ENCODE peak calls at places on chromosomes 12 and 14, in five cellular contexts. One of them, this sample, is unnamed. For H3K4me1 and H3K9me3, the result is how much of the 10 kb centered on the place peaks cover.

GRCh38 chr12:115934046-115934445 is 343.4 kb downstream of the MED13L start:
- DNase-seq in CD8-positive, alpha-beta memory T cell: no peak
- DNase-seq in psoas muscle: peak
- DNase-seq in adipocyte: no peak
- DNase-seq in thyroid gland: no peak
- DNase-seq in this sample: no peak

GRCh38 chr14:91249841-91250616 is 5.5 kb upstream of the GPR68 start:
- DNase-seq in CD8-positive, alpha-beta memory T cell: peak
- DNase-seq in psoas muscle: no peak
- DNase-seq in adipocyte: no peak
- DNase-seq in thyroid gland: no peak
- DNase-seq in this sample: no peak

GRCh38 chr12:30811966-30812365 is 57.2 kb upstream of the CAPRIN2 start:
- DNase-seq in CD8-positive, alpha-beta memory T cell: no peak
- DNase-seq in psoas muscle: no peak
- DNase-seq in adipocyte: no peak
- DNase-seq in thyroid gland: no peak
- DNase-seq in this sample: no peak

GRCh38 chr12:49019435-49020317 is 1.1 kb upstream of the PRKAG1 start:
- DNase-seq in CD8-positive, alpha-beta memory T cell: peak
- DNase-seq in psoas muscle: peak
- DNase-seq in adipocyte: peak
- DNase-seq in thyroid gland: no peak
- DNase-seq in this sample: no peak

GRCh38 chr14:73741386-73741875 is 27.2 kb upstream of the PNMA1 start:
- DNase-seq in CD8-positive, alpha-beta memory T cell: peak
- DNase-seq in psoas muscle: peak
- DNase-seq in adipocyte: peak
- DNase-seq in thyroid gland: peak
- DNase-seq in this sample: peak

GRCh38 chr12:57898308-57898970 is 42.9 kb upstream of the ATP23 start:
- DNase-seq in CD8-positive, alpha-beta memory T cell: no peak
- DNase-seq in psoas muscle: no peak
- DNase-seq in adipocyte: no peak
- DNase-seq in thyroid gland: no peak
- DNase-seq in this sample: no peak

GRCh38 chr14:90518941-90519256 is 122.1 kb downstream of the CALM1 start:
- DNase-seq in CD8-positive, alpha-beta memory T cell: peak
- DNase-seq in psoas muscle: no peak
- DNase-seq in adipocyte: no peak
- DNase-seq in thyroid gland: peak
- DNase-seq in this sample: peak

GRCh38 chr14:28494196-28494595 is 272.4 kb upstream of the FOXG1 start:
- DNase-seq in CD8-positive, alpha-beta memory T cell: no peak
- DNase-seq in psoas muscle: no peak
- DNase-seq in adipocyte: no peak
- DNase-seq in thyroid gland: no peak
- DNase-seq in this sample: no peak

GRCh38 chr12:117342682-117343081 is 18.7 kb downstream of the NOS1 start:
- DNase-seq in CD8-positive, alpha-beta memory T cell: no peak
- DNase-seq in psoas muscle: no peak
- DNase-seq in adipocyte: no peak
- DNase-seq in thyroid gland: no peak
- DNase-seq in this sample: no peak

GRCh38 chr12:105860556-105861207 is 278.1 kb downstream of the NUAK1 start:
- DNase-seq in CD8-positive, alpha-beta memory T cell: no peak
- DNase-seq in psoas muscle: no peak
- DNase-seq in adipocyte: no peak
- DNase-seq in thyroid gland: no peak
- DNase-seq in this sample: no peak

GRCh38 chr12:71057330-71057729 is 100.5 kb downstream of the TSPAN8 start:
- DNase-seq in CD8-positive, alpha-beta memory T cell: no peak
- DNase-seq in psoas muscle: no peak
- DNase-seq in adipocyte: no peak
- DNase-seq in thyroid gland: no peak
- DNase-seq in this sample: no peak

GRCh38 chr12:47801170-47801903 is 18.4 kb downstream of the HDAC7 start:
- DNase-seq in CD8-positive, alpha-beta memory T cell: no peak
- DNase-seq in psoas muscle: no peak
- DNase-seq in adipocyte: peak
- DNase-seq in thyroid gland: no peak
- DNase-seq in this sample: no peak

GRCh38 chr14:68786491-68787234 is 6.2 kb downstream of the ZFP36L1 start:
- DNase-seq in CD8-positive, alpha-beta memory T cell: no peak
- DNase-seq in psoas muscle: no peak
- DNase-seq in adipocyte: peak
- DNase-seq in thyroid gland: peak
- DNase-seq in this sample: peak

GRCh38 chr12:10027311-10028099 is 3.0 kb upstream of the CLEC9A start:
- DNase-seq in CD8-positive, alpha-beta memory T cell: no peak
- DNase-seq in psoas muscle: no peak
- DNase-seq in adipocyte: no peak
- DNase-seq in thyroid gland: no peak
- DNase-seq in this sample: no peak

GRCh38 chr12:104505095-104505819 is 48.5 kb downstream of the CHST11 start:
- DNase-seq in CD8-positive, alpha-beta memory T cell: no peak
- DNase-seq in psoas muscle: no peak
- DNase-seq in adipocyte: no peak
- DNase-seq in thyroid gland: no peak
- DNase-seq in this sample: no peak

GRCh38 chr14:97458302-97459137 is 661.3 kb downstream of the VRK1 start:
- DNase-seq in CD8-positive, alpha-beta memory T cell: peak
- DNase-seq in psoas muscle: peak
- DNase-seq in adipocyte: no peak
- DNase-seq in thyroid gland: peak
- DNase-seq in this sample: no peak

GRCh38 chr14:56995010-56995409 is 184.7 kb upstream of the OTX2 start:
- DNase-seq in CD8-positive, alpha-beta memory T cell: no peak
- DNase-seq in psoas muscle: no peak
- DNase-seq in adipocyte: peak
- DNase-seq in thyroid gland: no peak
- DNase-seq in this sample: no peak

GRCh38 chr12:24600996-24601395 is 347.9 kb downstream of the BCAT1 start:
- DNase-seq in CD8-positive, alpha-beta memory T cell: no peak
- DNase-seq in psoas muscle: no peak
- DNase-seq in adipocyte: peak
- DNase-seq in thyroid gland: no peak
- DNase-seq in this sample: no peak

GRCh38 chr14:50763386-50764007 is 67.5 kb downstream of the NIN start:
- DNase-seq in CD8-positive, alpha-beta memory T cell: no peak
- DNase-seq in psoas muscle: no peak
- DNase-seq in adipocyte: peak
- DNase-seq in thyroid gland: no peak
- DNase-seq in this sample: peak

GRCh38 chr14:30553311-30553989 is 5.5 kb upstream of the G2E3 start:
- DNase-seq in CD8-positive, alpha-beta memory T cell: no peak
- DNase-seq in psoas muscle: no peak
- DNase-seq in adipocyte: peak
- DNase-seq in thyroid gland: no peak
- DNase-seq in this sample: no peak

GRCh38 chr14:24246765-24247212 is 4.4 kb upstream of the TINF2 start:
- DNase-seq in CD8-positive, alpha-beta memory T cell: no peak
- DNase-seq in psoas muscle: no peak
- DNase-seq in adipocyte: peak
- DNase-seq in thyroid gland: no peak
- DNase-seq in this sample: no peak

GRCh38 chr12:114662512-114663177 is 21.3 kb downstream of the TBX3 start:
- DNase-seq in CD8-positive, alpha-beta memory T cell: peak
- DNase-seq in psoas muscle: peak
- DNase-seq in adipocyte: peak
- DNase-seq in thyroid gland: peak
- DNase-seq in this sample: peak

GRCh38 chr12:91317324-91317723 is 134.7 kb upstream of the DCN start:
- DNase-seq in CD8-positive, alpha-beta memory T cell: no peak
- DNase-seq in psoas muscle: no peak
- DNase-seq in adipocyte: peak
- DNase-seq in thyroid gland: no peak
- DNase-seq in this sample: no peak

GRCh38 chr12:26128180-26128579 is 3.3 kb upstream of the BHLHE41 start:
- DNase-seq in CD8-positive, alpha-beta memory T cell: no peak
- DNase-seq in psoas muscle: no peak
- DNase-seq in adipocyte: peak
- DNase-seq in thyroid gland: no peak
- DNase-seq in this sample: no peak

GRCh38 chr12:70467908-70468733 is 102.0 kb downstream of the KCNMB4 start:
- DNase-seq in CD8-positive, alpha-beta memory T cell: no peak
- DNase-seq in psoas muscle: no peak
- DNase-seq in adipocyte: no peak
- DNase-seq in thyroid gland: no peak
- DNase-seq in this sample: no peak

GRCh38 chr14:70907996-70908917 is 998 bp downstream of the PCNX1 start:
- DNase-seq in CD8-positive, alpha-beta memory T cell: peak
- DNase-seq in psoas muscle: peak
- DNase-seq in adipocyte: peak
- DNase-seq in thyroid gland: peak
- DNase-seq in this sample: peak

GRCh38 chr12:104091136-104091535 is 26.8 kb downstream of the HCFC2 start:
- DNase-seq in CD8-positive, alpha-beta memory T cell: no peak
- DNase-seq in psoas muscle: no peak
- DNase-seq in adipocyte: no peak
- DNase-seq in thyroid gland: no peak
- DNase-seq in this sample: no peak

GRCh38 chr12:126588586-126589249 is 1523.5 kb downstream of the AACS start:
- DNase-seq in CD8-positive, alpha-beta memory T cell: no peak
- DNase-seq in psoas muscle: no peak
- DNase-seq in adipocyte: no peak
- DNase-seq in thyroid gland: no peak
- DNase-seq in this sample: no peak

GRCh38 chr12:23368590-23368989 is 580.9 kb downstream of the SOX5 start:
- DNase-seq in CD8-positive, alpha-beta memory T cell: no peak
- DNase-seq in psoas muscle: no peak
- DNase-seq in adipocyte: no peak
- DNase-seq in thyroid gland: no peak
- DNase-seq in this sample: no peak

GRCh38 chr14:44854114-44854513 is 107.6 kb downstream of the KLHL28 start:
- DNase-seq in CD8-positive, alpha-beta memory T cell: no peak
- DNase-seq in psoas muscle: no peak
- DNase-seq in adipocyte: no peak
- DNase-seq in thyroid gland: no peak
- DNase-seq in this sample: no peak
- H3K4me1 ChIP-seq in CD8-positive, alpha-beta memory T cell: under half
- H3K4me1 ChIP-seq in psoas muscle: under half
- H3K4me1 ChIP-seq in adipocyte: under half
- H3K4me1 ChIP-seq in thyroid gland: under half
- H3K4me1 ChIP-seq in this sample: under half

GRCh38 chr12:31853520-31853919 is 105.7 kb upstream of the RESF1 start:
- DNase-seq in CD8-positive, alpha-beta memory T cell: no peak
- DNase-seq in psoas muscle: no peak
- DNase-seq in adipocyte: no peak
- DNase-seq in thyroid gland: no peak
- DNase-seq in this sample: no peak

GRCh38 chr12:31846405-31846804 is 112.8 kb upstream of the RESF1 start:
- DNase-seq in CD8-positive, alpha-beta memory T cell: no peak
- DNase-seq in psoas muscle: no peak
- DNase-seq in adipocyte: no peak
- DNase-seq in thyroid gland: no peak
- DNase-seq in this sample: no peak

GRCh38 chr12:31849090-31849687 is 110.0 kb upstream of the RESF1 start:
- DNase-seq in CD8-positive, alpha-beta memory T cell: no peak
- DNase-seq in psoas muscle: no peak
- DNase-seq in adipocyte: peak
- DNase-seq in thyroid gland: no peak
- DNase-seq in this sample: no peak

GRCh38 chr12:31853977-31854376 is 105.2 kb upstream of the RESF1 start:
- DNase-seq in CD8-positive, alpha-beta memory T cell: no peak
- DNase-seq in psoas muscle: no peak
- DNase-seq in adipocyte: no peak
- DNase-seq in thyroid gland: no peak
- DNase-seq in this sample: no peak

GRCh38 chr12:31850268-31850667 is 108.9 kb upstream of the RESF1 start:
- DNase-seq in CD8-positive, alpha-beta memory T cell: no peak
- DNase-seq in psoas muscle: no peak
- DNase-seq in adipocyte: no peak
- DNase-seq in thyroid gland: no peak
- DNase-seq in this sample: no peak
- H3K9me3 ChIP-seq in CD8-positive, alpha-beta memory T cell: under half
- H3K9me3 ChIP-seq in psoas muscle: under half
- H3K9me3 ChIP-seq in adipocyte: half or more
- H3K9me3 ChIP-seq in thyroid gland: under half
- H3K9me3 ChIP-seq in this sample: under half

GRCh38 chr12:1799068-1799881 is 21.1 kb upstream of the LRTM2 start:
- DNase-seq in CD8-positive, alpha-beta memory T cell: peak
- DNase-seq in psoas muscle: peak
- DNase-seq in adipocyte: no peak
- DNase-seq in thyroid gland: no peak
- DNase-seq in this sample: no peak

GRCh38 chr12:1798734-1799067 is 21.7 kb upstream of the LRTM2 start:
- DNase-seq in CD8-positive, alpha-beta memory T cell: no peak
- DNase-seq in psoas muscle: peak
- DNase-seq in adipocyte: no peak
- DNase-seq in thyroid gland: no peak
- DNase-seq in this sample: no peak

GRCh38 chr12:1797011-1797901 is 23.1 kb upstream of the LRTM2 start:
- DNase-seq in CD8-positive, alpha-beta memory T cell: peak
- DNase-seq in psoas muscle: peak
- DNase-seq in adipocyte: no peak
- DNase-seq in thyroid gland: peak
- DNase-seq in this sample: peak

GRCh38 chr12:1796515-1797010 is 23.8 kb upstream of the LRTM2 start:
- DNase-seq in CD8-positive, alpha-beta memory T cell: peak
- DNase-seq in psoas muscle: peak
- DNase-seq in adipocyte: no peak
- DNase-seq in thyroid gland: peak
- DNase-seq in this sample: no peak

DNA sequence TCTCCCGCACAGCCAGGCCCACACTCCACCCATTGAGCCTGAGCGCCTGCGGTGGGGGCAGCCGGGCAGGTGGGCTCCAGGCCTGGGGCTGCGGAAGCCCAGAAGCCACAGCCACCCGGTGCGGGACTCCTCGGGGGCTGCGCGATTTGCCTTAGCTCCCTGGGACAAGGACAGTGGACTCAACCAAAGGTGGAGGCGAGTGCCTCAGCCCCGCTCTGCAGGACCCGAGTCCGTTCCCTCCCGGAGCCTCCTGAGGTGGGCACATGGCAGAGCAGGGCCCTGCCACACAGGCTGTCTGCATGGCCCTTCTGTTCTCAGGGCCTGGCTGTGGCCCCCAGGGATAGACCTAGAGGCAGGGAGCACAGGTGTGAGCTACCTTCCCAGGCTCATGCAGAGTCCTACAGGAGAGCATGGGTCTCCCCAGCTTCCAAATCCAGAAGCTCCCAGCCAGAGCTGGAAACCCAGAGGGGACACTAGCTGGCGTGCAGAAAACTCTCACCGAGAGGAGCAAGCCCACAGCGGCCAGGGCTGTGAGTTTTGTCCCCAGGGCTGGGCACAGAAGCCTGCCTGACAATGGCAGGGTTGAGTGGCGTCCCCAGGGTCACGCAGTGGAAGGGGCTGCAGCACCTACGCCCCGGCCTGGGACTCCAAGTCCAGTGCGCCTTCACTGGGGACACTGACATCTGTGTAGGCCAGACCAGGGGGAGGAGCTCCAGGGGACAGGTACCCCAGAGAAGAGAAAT is 22.2 kb upstream of the LRTM2 start:
- DNase-seq in CD8-positive, alpha-beta memory T cell: peak
- DNase-seq in psoas muscle: peak
- DNase-seq in adipocyte: no peak
- DNase-seq in thyroid gland: no peak
- DNase-seq in this sample: no peak
- H3K4me1 ChIP-seq in CD8-positive, alpha-beta memory T cell: under half
- H3K4me1 ChIP-seq in psoas muscle: under half
- H3K4me1 ChIP-seq in adipocyte: under half
- H3K4me1 ChIP-seq in thyroid gland: under half
- H3K4me1 ChIP-seq in this sample: under half

GRCh38 chr12:132459270-132459669 is 30.7 kb upstream of the FBRSL1 start:
- DNase-seq in CD8-positive, alpha-beta memory T cell: no peak
- DNase-seq in psoas muscle: no peak
- DNase-seq in adipocyte: no peak
- DNase-seq in thyroid gland: no peak
- DNase-seq in this sample: peak
- H3K9me3 ChIP-seq in CD8-positive, alpha-beta memory T cell: under half
- H3K9me3 ChIP-seq in psoas muscle: under half
- H3K9me3 ChIP-seq in adipocyte: under half
- H3K9me3 ChIP-seq in thyroid gland: under half
- H3K9me3 ChIP-seq in this sample: under half